ENCODE peak calls at places on chromosome 22, in five cellular contexts. I is Panc1, U is K562, E is psoas muscle, Y is mammary epithelial cell. W is an unnamed sample.

GRCh38 chr22:24962094-24962493 is 9.6 kb downstream of the KIAA1671 start:
- DNase-seq in I (no peak), U (no peak), E (no peak), Y (no peak), W (no peak)

GRCh38 chr22:32803020-32803758 is 1.7 kb downstream of the TIMP3 start:
- DNase-seq in I (no peak), U (no peak), E (peak; percentile 55), Y (peak; percentile 68), W (no peak)

GRCh38 chr22:22408731-22409696 is 99.5 kb downstream of the ZNF280B start:
- DNase-seq in I (no peak), U (peak; percentile 87), E (no peak), Y (peak; percentile 5), W (peak; percentile 69)

GRCh38 chr22:25051983-25052710 is 99.6 kb downstream of the KIAA1671 start:
- DNase-seq in I (no peak), U (no peak), E (no peak), Y (no peak), W (peak; percentile 32)

GRCh38 chr22:35154937-35155387 is 89.0 kb downstream of the ISX start:
- DNase-seq in I (peak; percentile 17), U (peak; percentile 70), E (no peak), Y (peak; percentile 45), W (peak; percentile 66)

GRCh38 chr22:32660292-32660691 is 141.2 kb upstream of the TIMP3 start:
- DNase-seq in I (peak; percentile 4), U (peak; percentile 63), E (peak; percentile 73), Y (peak; percentile 62), W (peak; percentile 83)

GRCh38 chr22:21624880-21625791 is 4.7 kb downstream of the YDJC start:
- DNase-seq in I (no peak), U (peak; percentile 77), E (no peak), Y (no peak), W (no peak)

GRCh38 chr22:32355760-32356159 is 1.9 kb upstream of the RFPL3 start:
- DNase-seq in I (no peak), U (no peak), E (no peak), Y (peak; percentile 23), W (no peak)

GRCh38 chr22:47678048-47678447 is 915.6 kb downstream of the TBC1D22A start:
- DNase-seq in I (no peak), U (peak; percentile 85), E (no peak), Y (no peak), W (no peak)

GRCh38 chr22:24162377-24162927 is 18.8 kb upstream of the SUSD2 start:
- DNase-seq in I (no peak), U (no peak), E (no peak), Y (no peak), W (no peak)

GRCh38 chr22:33715221-33715620 is 205.1 kb downstream of the LARGE1 start:
- DNase-seq in I (no peak), U (no peak), E (no peak), Y (no peak), W (no peak)

GRCh38 chr22:17785185-17786184 is 11.2 kb upstream of the BID start:
- DNase-seq in I (peak; percentile 47), U (peak; percentile 91), E (peak; percentile 91), Y (peak; percentile 39), W (peak; percentile 71)

GRCh38 chr22:36493690-36494110 is 12.3 kb upstream of the TXN2 start:
- DNase-seq in I (no peak), U (no peak), E (no peak), Y (no peak), W (peak; percentile 28)

GRCh38 chr22:31083377-31083768 is 2.3 kb downstream of the SMTN start:
- DNase-seq in I (no peak), U (no peak), E (no peak), Y (no peak), W (no peak)

GRCh38 chr22:49643998-49644397 is 183.7 kb downstream of the BRD1 start:
- DNase-seq in I (no peak), U (no peak), E (no peak), Y (no peak), W (no peak)

GRCh38 chr22:49643466-49643865 is 184.2 kb downstream of the BRD1 start:
- DNase-seq in I (no peak), U (no peak), E (no peak), Y (no peak), W (no peak)

GRCh38 chr22:49641770-49642313 is 185.8 kb downstream of the BRD1 start:
- DNase-seq in I (no peak), U (no peak), E (no peak), Y (no peak), W (no peak)

GRCh38 chr22:49642331-49642730 is 185.3 kb downstream of the BRD1 start:
- DNase-seq in I (no peak), U (no peak), E (no peak), Y (no peak), W (no peak)

DNA sequence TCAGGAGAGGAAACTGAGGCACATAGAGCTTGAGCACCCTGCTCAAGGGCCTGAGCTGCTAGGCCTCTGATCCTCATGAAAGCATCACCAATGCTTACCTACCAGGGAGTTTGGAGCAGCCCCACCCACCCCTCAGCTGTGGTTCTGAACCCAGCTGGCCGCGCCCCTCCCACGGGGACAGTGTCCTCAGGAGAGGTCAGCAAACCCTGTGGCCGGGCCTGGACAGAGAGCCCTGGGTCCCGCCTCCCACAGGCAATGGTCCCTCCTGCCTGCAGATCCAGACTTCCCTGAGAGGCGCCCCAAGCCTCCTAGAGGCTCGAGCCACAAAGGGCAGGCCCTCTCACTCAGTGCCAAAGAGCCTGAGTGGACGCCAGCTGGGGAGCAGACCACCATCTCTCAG is 184.9 kb downstream of the BRD1 start:
- DNase-seq in I (no peak), U (no peak), E (no peak), Y (no peak), W (no peak)
- H3K27me3 ChIP-seq in I (no peaks in the 10 kb centered on the region), U (no peaks in the 10 kb centered on the region), E (no peaks in the 10 kb centered on the region), Y (no peaks in the 10 kb centered on the region), W (no peaks in the 10 kb centered on the region)

GRCh38 chr22:38741576-38741975 is 14.2 kb downstream of the SUN2 start:
- DNase-seq in I (no peak), U (no peak), E (peak; percentile 29), Y (no peak), W (no peak)

GRCh38 chr22:38748487-38749136 is 7.2 kb downstream of the SUN2 start:
- DNase-seq in I (no peak), U (no peak), E (no peak), Y (peak; percentile 43), W (no peak)

GRCh38 chr22:38745676-38746460 is 9.9 kb downstream of the SUN2 start:
- DNase-seq in I (no peak), U (no peak), E (no peak), Y (no peak), W (no peak)

GRCh38 chr22:38742176-38742942 is 13.4 kb downstream of the SUN2 start:
- DNase-seq in I (no peak), U (no peak), E (peak; percentile 46), Y (no peak), W (no peak)

GRCh38 chr22:38744981-38745380 is 10.8 kb downstream of the SUN2 start:
- DNase-seq in I (no peak), U (no peak), E (no peak), Y (no peak), W (no peak)
- H3K36me3 ChIP-seq in I (no peaks in the 10 kb centered on the region), U (peaks cover 79% of the 10 kb centered on the region), E (peaks cover 14% of the 10 kb centered on the region), Y (peaks cover 36% of the 10 kb centered on the region), W (no peaks in the 10 kb centered on the region)

GRCh38 chr22:43424201-43424600 is 12.4 kb downstream of the MPPED1 start:
- DNase-seq in I (no peak), U (no peak), E (peak; percentile 19), Y (no peak), W (no peak)
- H3K27me3 ChIP-seq in I (no peaks in the 10 kb centered on the region), U (peaks cover 63% of the 10 kb centered on the region), E (no peaks in the 10 kb centered on the region), Y (peaks cover 6% of the 10 kb centered on the region), W (no peaks in the 10 kb centered on the region)

GRCh38 chr22:29814003-29814402 is 24.1 kb downstream of the ASCC2 start:
- DNase-seq in I (no peak), U (no peak), E (no peak), Y (no peak), W (no peak)

GRCh38 chr22:29813126-29813525 is 24.9 kb downstream of the ASCC2 start:
- DNase-seq in I (no peak), U (no peak), E (no peak), Y (no peak), W (no peak)

GRCh38 chr22:29815580-29815979 is 22.5 kb downstream of the ASCC2 start:
- DNase-seq in I (no peak), U (no peak), E (no peak), Y (no peak), W (no peak)

GRCh38 chr22:29811377-29811776 is 26.7 kb downstream of the ASCC2 start:
- DNase-seq in I (no peak), U (no peak), E (no peak), Y (no peak), W (no peak)

DNA sequence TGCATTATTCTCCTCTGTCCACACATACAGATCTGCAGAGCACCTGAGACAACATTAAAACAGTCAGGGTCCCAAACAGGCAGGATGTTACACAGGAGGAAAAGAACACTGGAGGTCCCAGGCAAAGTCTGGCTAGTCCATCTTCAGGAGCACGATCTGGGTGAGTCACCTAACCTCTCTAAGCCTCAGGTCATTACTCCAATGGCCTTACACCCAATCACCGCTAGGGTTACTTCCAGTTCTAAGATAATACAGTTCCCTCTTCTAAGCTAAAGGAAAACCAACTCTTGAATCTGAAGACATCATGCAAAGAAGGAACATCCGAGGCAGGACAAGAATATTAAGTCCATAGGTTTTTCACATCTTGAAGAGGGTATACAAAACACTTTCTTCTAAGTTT is 24.5 kb downstream of the ASCC2 start:
- DNase-seq in I (no peak), U (peak; percentile 62), E (no peak), Y (no peak), W (no peak)
- H3K36me3 ChIP-seq in I (peaks cover 4% of the 10 kb centered on the region), U (peaks cover 72% of the 10 kb centered on the region), E (peaks cover 11% of the 10 kb centered on the region), Y (peaks cover 23% of the 10 kb centered on the region), W (no peaks in the 10 kb centered on the region)

DNA sequence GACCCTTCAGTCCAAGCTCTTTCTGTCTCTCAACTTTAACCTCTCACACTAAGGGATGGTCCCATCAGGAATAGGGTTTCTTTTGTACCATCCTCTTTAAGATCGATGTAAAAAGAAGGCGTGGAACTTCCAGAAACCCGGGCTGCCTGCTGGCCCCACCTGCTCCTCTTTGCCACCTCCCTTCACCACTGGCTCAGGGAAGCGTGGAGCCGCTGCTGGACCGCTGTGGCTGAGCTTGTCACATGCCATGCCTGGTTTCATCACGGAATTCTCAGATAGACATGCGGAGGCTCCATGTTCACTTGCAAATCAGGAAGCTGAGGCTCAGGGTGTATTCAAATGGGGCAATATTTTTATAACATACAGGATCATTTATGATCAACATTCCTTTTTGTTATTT is 399.7 kb downstream of the BRD1 start:
- DNase-seq in I (no peak), U (no peak), E (no peak), Y (no peak), W (no peak)
- H3K27me3 ChIP-seq in I (peaks cover 2% of the 10 kb centered on the region), U (no peaks in the 10 kb centered on the region), E (no peaks in the 10 kb centered on the region), Y (no peaks in the 10 kb centered on the region), W (no peaks in the 10 kb centered on the region)

DNA sequence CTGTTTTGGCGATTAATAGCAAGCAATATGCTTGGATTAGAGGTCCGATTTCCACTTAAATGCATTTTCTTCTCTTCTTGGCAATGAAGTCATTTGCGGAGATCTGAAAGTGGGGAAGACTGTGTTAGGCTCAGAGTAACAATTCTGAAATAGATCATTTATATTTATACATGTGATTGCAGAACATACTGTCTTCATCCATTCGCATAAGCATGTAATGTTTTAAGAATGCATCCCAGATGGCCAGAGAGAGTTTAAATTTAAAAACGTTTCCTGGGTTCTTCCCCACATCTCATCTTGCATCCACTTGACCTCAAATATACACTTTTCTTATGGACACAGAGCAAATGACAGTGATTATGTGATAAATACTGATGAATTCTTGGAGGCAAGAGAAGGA is 13.9 kb upstream of the TFIP11 start:
- DNase-seq in I (no peak), U (no peak), E (no peak), Y (no peak), W (no peak)
- H3K36me3 ChIP-seq in I (no peaks in the 10 kb centered on the region), U (peaks cover 76% of the 10 kb centered on the region), E (no peaks in the 10 kb centered on the region), Y (peaks cover 8% of the 10 kb centered on the region), W (no peaks in the 10 kb centered on the region)

W was measured in testis.